ENCODE peak calls at places on chromosomes 6 and 20, in ten cellular contexts. One of them, this sample, is unnamed.

GRCh38 chr20:34907616-34908469 is 31.4 kb downstream of the ACSS2 start:
- DNase-seq in heart right ventricle: peak; percentile 72
- DNase-seq in non-pigmented ciliary epithelial cell: no peak
- DNase-seq in AG20443: peak; percentile 90
- DNase-seq in AG09309: peak; percentile 50
- DNase-seq in psoas muscle: peak; percentile 59
- DNase-seq in colonic mucosa: peak; percentile 81
- DNase-seq in GM03348: peak; percentile 81
- DNase-seq in NCI-H1694 treated with DMSO at 0.1 percent for 48 hours: peak; percentile 13
- DNase-seq in caudate nucleus: no peak
- DNase-seq in this sample: peak; percentile 75

GRCh38 chr6:37088897-37089296 is 81.1 kb upstream of the PIM1 start:
- DNase-seq in colonic mucosa: no peak
- DNase-seq in non-pigmented ciliary epithelial cell: no peak
- DNase-seq in AG20443: no peak
- DNase-seq in caudate nucleus: no peak
- DNase-seq in GM03348: no peak
- DNase-seq in AG09309: no peak
- DNase-seq in psoas muscle: no peak
- DNase-seq in heart right ventricle: no peak
- DNase-seq in NCI-H1694 treated with DMSO at 0.1 percent for 48 hours: no peak
- DNase-seq in this sample: no peak

GRCh38 chr20:2280083-2280482 is 15.7 kb upstream of the TGM3 start:
- DNase-seq in AG09309: no peak
- DNase-seq in non-pigmented ciliary epithelial cell: no peak
- DNase-seq in psoas muscle: no peak
- DNase-seq in heart right ventricle: no peak
- DNase-seq in AG20443: no peak
- DNase-seq in GM03348: no peak
- DNase-seq in caudate nucleus: no peak
- DNase-seq in colonic mucosa: no peak
- DNase-seq in NCI-H1694 treated with DMSO at 0.1 percent for 48 hours: no peak
- DNase-seq in this sample: no peak

GRCh38 chr6:151539506-151540268 is 45.9 kb downstream of the CCDC170 start:
- DNase-seq in AG20443: no peak
- DNase-seq in psoas muscle: no peak
- DNase-seq in GM03348: no peak
- DNase-seq in colonic mucosa: no peak
- DNase-seq in AG09309: no peak
- DNase-seq in NCI-H1694 treated with DMSO at 0.1 percent for 48 hours: no peak
- DNase-seq in caudate nucleus: no peak
- DNase-seq in non-pigmented ciliary epithelial cell: no peak
- DNase-seq in heart right ventricle: no peak
- DNase-seq in this sample: no peak

GRCh38 chr20:64101731-64102621 is 5.4 kb downstream of the NPBWR2 start:
- DNase-seq in GM03348: peak; percentile 70
- DNase-seq in NCI-H1694 treated with DMSO at 0.1 percent for 48 hours: no peak
- DNase-seq in non-pigmented ciliary epithelial cell: no peak
- DNase-seq in AG09309: no peak
- DNase-seq in colonic mucosa: no peak
- DNase-seq in AG20443: peak; percentile 71
- DNase-seq in heart right ventricle: no peak
- DNase-seq in psoas muscle: peak; percentile 63
- DNase-seq in caudate nucleus: no peak
- DNase-seq in this sample: no peak

GRCh38 chr6:149032599-149033405 is 284.7 kb upstream of the TAB2 start:
- DNase-seq in GM03348: peak; percentile 76
- DNase-seq in heart right ventricle: no peak
- DNase-seq in NCI-H1694 treated with DMSO at 0.1 percent for 48 hours: no peak
- DNase-seq in caudate nucleus: peak; percentile 11
- DNase-seq in AG09309: peak; percentile 93
- DNase-seq in non-pigmented ciliary epithelial cell: peak; percentile 80
- DNase-seq in colonic mucosa: no peak
- DNase-seq in AG20443: peak; percentile 74
- DNase-seq in psoas muscle: no peak
- DNase-seq in this sample: no peak

GRCh38 chr20:8355453-8355852 is 223.4 kb downstream of the PLCB1 start:
- DNase-seq in heart right ventricle: no peak
- DNase-seq in caudate nucleus: no peak
- DNase-seq in colonic mucosa: no peak
- DNase-seq in GM03348: no peak
- DNase-seq in non-pigmented ciliary epithelial cell: no peak
- DNase-seq in AG20443: no peak
- DNase-seq in AG09309: no peak
- DNase-seq in psoas muscle: no peak
- DNase-seq in NCI-H1694 treated with DMSO at 0.1 percent for 48 hours: no peak
- DNase-seq in this sample: no peak

GRCh38 chr20:51129201-51129671 is 106.3 kb upstream of the KCNG1 start:
- DNase-seq in GM03348: no peak
- DNase-seq in caudate nucleus: no peak
- DNase-seq in AG09309: no peak
- DNase-seq in heart right ventricle: no peak
- DNase-seq in non-pigmented ciliary epithelial cell: no peak
- DNase-seq in NCI-H1694 treated with DMSO at 0.1 percent for 48 hours: no peak
- DNase-seq in colonic mucosa: peak; percentile 76
- DNase-seq in AG20443: no peak
- DNase-seq in psoas muscle: no peak
- DNase-seq in this sample: no peak

GRCh38 chr6:43077981-43078411 is 1.9 kb downstream of the PTK7 start:
- DNase-seq in NCI-H1694 treated with DMSO at 0.1 percent for 48 hours: no peak
- DNase-seq in non-pigmented ciliary epithelial cell: no peak
- DNase-seq in heart right ventricle: no peak
- DNase-seq in AG20443: peak; percentile 60
- DNase-seq in psoas muscle: no peak
- DNase-seq in GM03348: peak; percentile 69
- DNase-seq in colonic mucosa: no peak
- DNase-seq in AG09309: peak; percentile 67
- DNase-seq in caudate nucleus: no peak
- DNase-seq in this sample: no peak

GRCh38 chr6:100726741-100727140 is 154.4 kb downstream of the ASCC3 start:
- DNase-seq in heart right ventricle: no peak
- DNase-seq in NCI-H1694 treated with DMSO at 0.1 percent for 48 hours: peak; percentile 48
- DNase-seq in caudate nucleus: no peak
- DNase-seq in AG09309: no peak
- DNase-seq in non-pigmented ciliary epithelial cell: peak; percentile 27
- DNase-seq in GM03348: peak; percentile 8
- DNase-seq in psoas muscle: no peak
- DNase-seq in AG20443: no peak
- DNase-seq in colonic mucosa: no peak
- DNase-seq in this sample: no peak

GRCh38 chr6:116840091-116840490 is 11.2 kb upstream of the GPRC6A start:
- DNase-seq in AG20443: peak; percentile 13
- DNase-seq in AG09309: no peak
- DNase-seq in NCI-H1694 treated with DMSO at 0.1 percent for 48 hours: no peak
- DNase-seq in GM03348: no peak
- DNase-seq in colonic mucosa: no peak
- DNase-seq in heart right ventricle: no peak
- DNase-seq in caudate nucleus: no peak
- DNase-seq in psoas muscle: no peak
- DNase-seq in non-pigmented ciliary epithelial cell: peak; percentile 32
- DNase-seq in this sample: no peak

GRCh38 chr20:21396045-21396893 is 1.1 kb downstream of the NKX2-4 start:
- DNase-seq in NCI-H1694 treated with DMSO at 0.1 percent for 48 hours: no peak
- DNase-seq in psoas muscle: no peak
- DNase-seq in GM03348: peak; percentile 14
- DNase-seq in heart right ventricle: no peak
- DNase-seq in AG20443: peak; percentile 23
- DNase-seq in non-pigmented ciliary epithelial cell: no peak
- DNase-seq in colonic mucosa: no peak
- DNase-seq in AG09309: no peak
- DNase-seq in caudate nucleus: no peak
- DNase-seq in this sample: no peak

GRCh38 chr20:53599378-53599777 is 5.7 kb upstream of the ZNF217 start:
- DNase-seq in colonic mucosa: peak; percentile 18
- DNase-seq in caudate nucleus: no peak
- DNase-seq in AG20443: no peak
- DNase-seq in non-pigmented ciliary epithelial cell: no peak
- DNase-seq in GM03348: no peak
- DNase-seq in heart right ventricle: no peak
- DNase-seq in psoas muscle: no peak
- DNase-seq in NCI-H1694 treated with DMSO at 0.1 percent for 48 hours: no peak
- DNase-seq in AG09309: no peak
- DNase-seq in this sample: peak; percentile 36

GRCh38 chr6:41489284-41489851 is 56.8 kb upstream of the FOXP4 start:
- DNase-seq in colonic mucosa: no peak
- DNase-seq in non-pigmented ciliary epithelial cell: no peak
- DNase-seq in psoas muscle: peak; percentile 56
- DNase-seq in AG20443: peak; percentile 31
- DNase-seq in NCI-H1694 treated with DMSO at 0.1 percent for 48 hours: no peak
- DNase-seq in caudate nucleus: no peak
- DNase-seq in GM03348: peak; percentile 47
- DNase-seq in heart right ventricle: no peak
- DNase-seq in AG09309: no peak
- DNase-seq in this sample: no peak

GRCh38 chr6:108653864-108654402 is 93.2 kb downstream of the FOXO3 start:
- DNase-seq in AG09309: no peak
- DNase-seq in caudate nucleus: no peak
- DNase-seq in non-pigmented ciliary epithelial cell: no peak
- DNase-seq in heart right ventricle: peak; percentile 61
- DNase-seq in psoas muscle: peak; percentile 89
- DNase-seq in AG20443: peak; percentile 21
- DNase-seq in GM03348: peak; percentile 55
- DNase-seq in NCI-H1694 treated with DMSO at 0.1 percent for 48 hours: no peak
- DNase-seq in colonic mucosa: no peak
- DNase-seq in this sample: no peak

GRCh38 chr20:58651548-58651822 is 402 bp downstream of the STX16 start:
- DNase-seq in GM03348: no peak
- DNase-seq in psoas muscle: no peak
- DNase-seq in AG20443: no peak
- DNase-seq in AG09309: no peak
- DNase-seq in caudate nucleus: no peak
- DNase-seq in NCI-H1694 treated with DMSO at 0.1 percent for 48 hours: peak; percentile 25
- DNase-seq in non-pigmented ciliary epithelial cell: no peak
- DNase-seq in heart right ventricle: peak; percentile 24
- DNase-seq in colonic mucosa: no peak
- DNase-seq in this sample: no peak

GRCh38 chr6:63643862-63644261 is 8.3 kb downstream of the PHF3 start:
- DNase-seq in GM03348: no peak
- DNase-seq in NCI-H1694 treated with DMSO at 0.1 percent for 48 hours: no peak
- DNase-seq in colonic mucosa: no peak
- DNase-seq in non-pigmented ciliary epithelial cell: no peak
- DNase-seq in heart right ventricle: no peak
- DNase-seq in AG20443: no peak
- DNase-seq in psoas muscle: no peak
- DNase-seq in caudate nucleus: no peak
- DNase-seq in AG09309: no peak
- DNase-seq in this sample: no peak

GRCh38 chr6:38364775-38365174 is 275.0 kb downstream of the BTBD9 start:
- DNase-seq in AG09309: no peak
- DNase-seq in psoas muscle: no peak
- DNase-seq in GM03348: no peak
- DNase-seq in NCI-H1694 treated with DMSO at 0.1 percent for 48 hours: no peak
- DNase-seq in heart right ventricle: no peak
- DNase-seq in caudate nucleus: no peak
- DNase-seq in AG20443: no peak
- DNase-seq in non-pigmented ciliary epithelial cell: no peak
- DNase-seq in colonic mucosa: no peak
- DNase-seq in this sample: no peak

GRCh38 chr20:15297059-15297875 is 959.9 kb upstream of the FLRT3 start:
- DNase-seq in psoas muscle: no peak
- DNase-seq in caudate nucleus: no peak
- DNase-seq in AG20443: no peak
- DNase-seq in colonic mucosa: no peak
- DNase-seq in heart right ventricle: no peak
- DNase-seq in AG09309: no peak
- DNase-seq in non-pigmented ciliary epithelial cell: no peak
- DNase-seq in NCI-H1694 treated with DMSO at 0.1 percent for 48 hours: no peak
- DNase-seq in GM03348: no peak
- DNase-seq in this sample: no peak

GRCh38 chr6:11978169-11978987 is 33.7 kb upstream of the HIVEP1 start:
- DNase-seq in GM03348: no peak
- DNase-seq in colonic mucosa: no peak
- DNase-seq in heart right ventricle: no peak
- DNase-seq in AG09309: no peak
- DNase-seq in NCI-H1694 treated with DMSO at 0.1 percent for 48 hours: no peak
- DNase-seq in AG20443: no peak
- DNase-seq in caudate nucleus: no peak
- DNase-seq in non-pigmented ciliary epithelial cell: no peak
- DNase-seq in psoas muscle: no peak
- DNase-seq in this sample: no peak

GRCh38 chr6:157791461-157791860 is 31.6 kb upstream of the SNX9 start:
- DNase-seq in colonic mucosa: no peak
- DNase-seq in NCI-H1694 treated with DMSO at 0.1 percent for 48 hours: no peak
- DNase-seq in AG09309: no peak
- DNase-seq in psoas muscle: no peak
- DNase-seq in AG20443: no peak
- DNase-seq in heart right ventricle: no peak
- DNase-seq in GM03348: no peak
- DNase-seq in caudate nucleus: no peak
- DNase-seq in non-pigmented ciliary epithelial cell: no peak
- DNase-seq in this sample: peak; percentile 15

GRCh38 chr6:74431873-74432272 is 735.9 kb downstream of the CD109 start:
- DNase-seq in caudate nucleus: no peak
- DNase-seq in colonic mucosa: no peak
- DNase-seq in GM03348: peak; percentile 11
- DNase-seq in NCI-H1694 treated with DMSO at 0.1 percent for 48 hours: no peak
- DNase-seq in psoas muscle: no peak
- DNase-seq in non-pigmented ciliary epithelial cell: peak; percentile 14
- DNase-seq in AG09309: no peak
- DNase-seq in heart right ventricle: no peak
- DNase-seq in AG20443: peak; percentile 11
- DNase-seq in this sample: no peak

GRCh38 chr6:93238632-93239031 is 180.7 kb downstream of the EPHA7 start:
- DNase-seq in psoas muscle: no peak
- DNase-seq in non-pigmented ciliary epithelial cell: no peak
- DNase-seq in colonic mucosa: no peak
- DNase-seq in caudate nucleus: no peak
- DNase-seq in AG09309: no peak
- DNase-seq in heart right ventricle: no peak
- DNase-seq in GM03348: no peak
- DNase-seq in AG20443: no peak
- DNase-seq in NCI-H1694 treated with DMSO at 0.1 percent for 48 hours: no peak
- DNase-seq in this sample: no peak

GRCh38 chr6:111579816-111580215 is 25.9 kb downstream of the TRAF3IP2 start:
- DNase-seq in non-pigmented ciliary epithelial cell: no peak
- DNase-seq in caudate nucleus: no peak
- DNase-seq in heart right ventricle: no peak
- DNase-seq in GM03348: no peak
- DNase-seq in psoas muscle: no peak
- DNase-seq in NCI-H1694 treated with DMSO at 0.1 percent for 48 hours: no peak
- DNase-seq in AG09309: no peak
- DNase-seq in colonic mucosa: no peak
- DNase-seq in AG20443: no peak
- DNase-seq in this sample: no peak

GRCh38 chr20:6583134-6583738 is 184.2 kb upstream of the BMP2 start:
- DNase-seq in heart right ventricle: peak; percentile 47
- DNase-seq in caudate nucleus: no peak
- DNase-seq in non-pigmented ciliary epithelial cell: no peak
- DNase-seq in NCI-H1694 treated with DMSO at 0.1 percent for 48 hours: peak; percentile 18
- DNase-seq in AG09309: no peak
- DNase-seq in AG20443: peak; percentile 66
- DNase-seq in psoas muscle: peak; percentile 48
- DNase-seq in colonic mucosa: peak; percentile 49
- DNase-seq in GM03348: peak; percentile 62
- DNase-seq in this sample: peak; percentile 5

GRCh38 chr20:59001449-59002171 is 5.4 kb downstream of the CTSZ start:
- DNase-seq in AG20443: no peak
- DNase-seq in caudate nucleus: no peak
- DNase-seq in AG09309: no peak
- DNase-seq in non-pigmented ciliary epithelial cell: no peak
- DNase-seq in NCI-H1694 treated with DMSO at 0.1 percent for 48 hours: no peak
- DNase-seq in colonic mucosa: no peak
- DNase-seq in heart right ventricle: no peak
- DNase-seq in psoas muscle: peak; percentile 41
- DNase-seq in GM03348: no peak
- DNase-seq in this sample: no peak

GRCh38 chr6:1382331-1382882 is 7.0 kb upstream of the FOXF2 start:
- DNase-seq in colonic mucosa: no peak
- DNase-seq in heart right ventricle: no peak
- DNase-seq in psoas muscle: no peak
- DNase-seq in AG09309: no peak
- DNase-seq in caudate nucleus: no peak
- DNase-seq in NCI-H1694 treated with DMSO at 0.1 percent for 48 hours: no peak
- DNase-seq in AG20443: no peak
- DNase-seq in non-pigmented ciliary epithelial cell: no peak
- DNase-seq in GM03348: no peak
- DNase-seq in this sample: no peak

GRCh38 chr6:136095961-136096360 is 154.2 kb downstream of the MTFR2 start:
- DNase-seq in NCI-H1694 treated with DMSO at 0.1 percent for 48 hours: no peak
- DNase-seq in AG20443: peak; percentile 57
- DNase-seq in caudate nucleus: no peak
- DNase-seq in heart right ventricle: peak; percentile 63
- DNase-seq in AG09309: no peak
- DNase-seq in colonic mucosa: no peak
- DNase-seq in psoas muscle: peak; percentile 66
- DNase-seq in non-pigmented ciliary epithelial cell: no peak
- DNase-seq in GM03348: peak; percentile 64
- DNase-seq in this sample: no peak

This sample was measured in DMS 273 treated with DMSO at 0.1 percent for 48 hours.